ENCODE peak calls at places on chromosome 1, in seven cellular contexts. G is A549; E is lung microvascular endothelial cell; Y is activated CD8-positive, alpha-beta memory T cell treated with anti-CD3 and anti-CD28 coated beads for 48 hours; K is GDM1; N is fibroblast of the aortic adventitia; S is stimulated activated CD4-positive, alpha-beta T cell treated with anti-CD3 and anti-CD28 coated beads, Interleukin-4, amount 100 ng/mL, for 4 hours. V is an unnamed sample.
A peak's percentile ranks its signal among the peaks of the same experiment; 100 is the strongest.

GRCh38 chr1:119329521-119329920 is 39.1 kb upstream of the HAO2 start:
- DNase-seq in G (no peak), E (no peak), Y (no peak), K (no peak), N (no peak), S (no peak), V (no peak)

GRCh38 chr1:14743368-14743767 is 144.9 kb downstream of the KAZN start:
- DNase-seq in G (no peak), E (no peak), Y (no peak), K (no peak), N (no peak), S (no peak), V (no peak)

GRCh38 chr1:206128192-206128591 is 11.0 kb upstream of the AVPR1B start:
- DNase-seq in G (no peak), E (no peak), Y (no peak), K (no peak), N (peak; percentile 25), S (no peak), V (no peak)

GRCh38 chr1:23594927-23595353 is 35.6 kb upstream of the ID3 start:
- DNase-seq in G (no peak), E (no peak), Y (no peak), K (peak; percentile 67), N (no peak), S (no peak), V (no peak)

GRCh38 chr1:9201421-9202239 is 32.9 kb upstream of the H6PD start:
- DNase-seq in G (no peak), E (peak; percentile 52), Y (no peak), K (no peak), N (peak; percentile 85), S (no peak), V (no peak)

GRCh38 chr1:92040971-92041370 is 11.2 kb downstream of the EPHX4 start:
- DNase-seq in G (no peak), E (no peak), Y (no peak), K (no peak), N (no peak), S (no peak), V (no peak)

GRCh38 chr1:21654209-21654608 is 14.9 kb downstream of the RAP1GAP start:
- DNase-seq in G (no peak), E (no peak), Y (no peak), K (no peak), N (no peak), S (no peak), V (no peak)

GRCh38 chr1:167210966-167211674 is 9.6 kb upstream of the POU2F1 start:
- DNase-seq in G (no peak), E (no peak), Y (no peak), K (no peak), N (no peak), S (no peak), V (no peak)

V was measured in activated naive CD4-positive, alpha-beta T cell treated with anti-CD3 and anti-CD28 coated beads, Interleukin-2, amount 50 U/mL, for 16 hours.